ENCODE peak calls at places on chromosomes 4 and X, in eight cellular contexts. J is kidney epithelial cell, I is NB4, R is pancreas, E is brain microvascular endothelial cell, V is thoracic aorta, X is GM12864, F is hepatocyte. O is an unnamed sample.

GRCh38 chr4:55947912-55948725 is 626 bp upstream of the CEP135 start:
- DNase-seq in X (peak; percentile 43), I (peak; percentile 61), E (peak; percentile 93), J (peak; percentile 65), V (no peak), R (no peak), F (peak; percentile 61), O (peak; percentile 81)

GRCh38 chr4:75547647-75548387 is 8.0 kb upstream of the ODAPH start:
- DNase-seq in R (peak; percentile 62), E (peak; percentile 3), X (no peak), V (peak; percentile 28), J (no peak), I (peak; percentile 28), F (peak; percentile 68), O (no peak)

GRCh38 chrX:121301356-121301755 is 253.9 kb downstream of the GLUD2 start:
- DNase-seq in F (no peak), E (no peak), J (no peak), R (no peak), V (no peak), X (no peak), I (no peak), O (no peak)

GRCh38 chr4:112140536-112140935 is 4.7 kb upstream of the FAM241A start:
- DNase-seq in V (no peak), R (no peak), I (no peak), J (no peak), E (no peak), X (no peak), F (no peak), O (no peak)

GRCh38 chr4:80197601-80198444 is 520 bp downstream of the PRDM8 start:
- DNase-seq in E (no peak), J (no peak), F (no peak), I (no peak), V (no peak), X (no peak), R (peak; percentile 62), O (no peak)

GRCh38 chr4:304987-305680 is at the start of gene ZNF732:
- DNase-seq in J (peak; percentile 34), E (peak; percentile 86), X (no peak), I (no peak), R (peak; percentile 64), V (no peak), F (no peak), O (peak; percentile 16)

GRCh38 chr4:39104255-39104654 is 42.2 kb downstream of the KLHL5 start:
- DNase-seq in E (no peak), I (no peak), R (no peak), J (no peak), X (no peak), F (no peak), V (no peak), O (no peak)

GRCh38 chrX:130772313-130773140 is 130.5 kb downstream of the ENOX2 start:
- DNase-seq in V (no peak), R (no peak), X (no peak), F (no peak), I (no peak), E (peak; percentile 63), J (no peak), O (peak; percentile 4)

GRCh38 chr4:185031611-185032010 is 13.3 kb downstream of the HELT start:
- DNase-seq in V (no peak), X (no peak), E (no peak), J (no peak), F (no peak), I (no peak), R (no peak), O (no peak)

GRCh38 chr4:96108146-96108545 is 268.3 kb downstream of the PDHA2 start:
- DNase-seq in J (no peak), F (no peak), E (no peak), R (no peak), V (no peak), I (no peak), X (no peak), O (no peak)

GRCh38 chrX:28189011-28189410 is 207.8 kb upstream of the DCAF8L1 start:
- DNase-seq in I (no peak), J (peak; percentile 47), X (no peak), E (peak; percentile 41), F (no peak), R (no peak), V (no peak), O (peak; percentile 75)

GRCh38 chr4:101418055-101418454 is 70.7 kb upstream of the PPP3CA start:
- DNase-seq in R (no peak), X (peak; percentile 49), I (peak; percentile 86), J (no peak), E (no peak), V (no peak), F (no peak), O (peak; percentile 18)

GRCh38 chrX:130878350-130879341 is 24.4 kb downstream of the ENOX2 start:
- DNase-seq in X (no peak), R (no peak), V (no peak), J (peak; percentile 73), F (no peak), E (peak; percentile 56), I (peak; percentile 1), O (peak; percentile 92)

GRCh38 chr4:6281436-6282144 is 11.9 kb downstream of the WFS1 start:
- DNase-seq in X (no peak), E (no peak), R (no peak), I (no peak), V (no peak), J (no peak), F (no peak), O (no peak)

GRCh38 chrX:133229361-133229760 is 11.2 kb upstream of the TFDP3 start:
- DNase-seq in J (peak; percentile 18), V (no peak), F (peak; percentile 28), R (no peak), X (no peak), E (no peak), I (no peak), O (no peak)

GRCh38 chr4:167779280-167779679 is 313.1 kb upstream of the ANXA10 start:
- DNase-seq in V (no peak), E (no peak), F (no peak), X (no peak), J (no peak), R (no peak), I (no peak), O (no peak)

GRCh38 chr4:63986253-63986652 is 423.0 kb downstream of the TECRL start:
- DNase-seq in J (no peak), F (no peak), I (no peak), E (no peak), X (no peak), R (no peak), V (no peak), O (no peak)

GRCh38 chr4:99033956-99034355 is 38.4 kb downstream of the METAP1 start:
- DNase-seq in R (no peak), F (no peak), V (no peak), E (no peak), I (no peak), J (no peak), X (no peak), O (peak; percentile 20)

GRCh38 chr4:138310498-138310897 is 68.3 kb upstream of the SLC7A11 start:
- DNase-seq in F (no peak), V (no peak), J (no peak), R (no peak), X (no peak), I (no peak), E (no peak), O (no peak)

GRCh38 chr4:89572224-89572858 is 264.6 kb downstream of the SNCA start:
- DNase-seq in X (no peak), R (no peak), J (no peak), F (peak; percentile 35), V (no peak), I (no peak), E (no peak), O (peak; percentile 6)

GRCh38 chr4:1794809-1795303 is 1.8 kb downstream of the FGFR3 start:
- DNase-seq in I (peak; percentile 41), J (no peak), F (no peak), V (no peak), R (no peak), X (no peak), E (no peak), O (no peak)
- H3K4me3 ChIP-seq in I (no peak overlapping the region), J (peak overlapping the region; percentile 41), F (peak overlapping the region; percentile 85), V (peak overlapping the region; percentile 61), R (peak overlapping the region; percentile 37), X (no peak overlapping the region), E (no peak overlapping the region), O (peak overlapping the region; percentile 21)

DNA sequence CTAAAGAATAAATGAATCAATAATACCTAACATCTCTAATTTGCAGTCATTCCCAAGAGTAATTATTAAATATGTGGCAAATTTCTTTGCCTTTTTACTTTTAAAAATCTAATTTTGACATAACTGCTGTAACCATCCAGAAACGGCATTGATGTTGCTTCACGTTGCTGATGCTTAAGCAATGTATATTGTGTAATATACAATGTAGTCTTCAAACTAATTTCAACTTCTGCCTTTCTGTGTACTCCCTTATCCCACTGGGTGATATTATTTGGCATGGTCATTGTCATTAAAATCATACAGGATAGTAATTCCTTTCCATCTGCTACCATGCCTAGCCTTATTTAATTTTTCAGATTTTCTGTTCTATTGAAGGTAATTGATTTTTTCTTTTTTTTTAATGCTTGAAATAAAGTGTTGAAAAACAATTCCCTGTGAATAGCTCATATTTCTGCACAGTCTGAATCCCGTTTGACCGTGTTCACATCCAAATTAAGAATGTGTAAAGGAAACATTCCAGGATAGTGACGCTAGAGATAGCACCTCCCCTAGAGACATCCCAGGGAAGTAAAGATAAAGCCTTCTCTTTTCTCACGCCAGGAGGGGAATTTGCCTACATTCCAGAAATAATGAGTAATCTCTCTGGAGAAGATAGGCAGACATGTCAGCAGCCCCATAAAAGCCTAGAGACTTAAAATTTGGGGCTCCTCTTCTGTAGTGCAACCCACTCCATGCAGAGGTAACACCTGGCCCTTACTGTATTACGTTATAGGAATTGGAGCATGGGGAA is 8.6 kb downstream of the FAM200B start:
- DNase-seq in R (no peak), F (peak; percentile 76), J (peak; percentile 88), E (peak; percentile 96), X (no peak), I (peak; percentile 86), V (no peak), O (peak; percentile 94)
- H3K4me3 ChIP-seq in R (no peak overlapping the region), F (no peak overlapping the region), J (no peak overlapping the region), E (no peak overlapping the region), X (no peak overlapping the region), I (peak overlapping the region; percentile 7), V (no peak overlapping the region), O (no peak overlapping the region)

GRCh38 chrX:123720486-123720885 is 12.4 kb downstream of the THOC2 start:
- DNase-seq in I (no peak), E (no peak), J (no peak), R (no peak), X (no peak), F (no peak), V (no peak), O (no peak)
- H3K4me3 ChIP-seq in I (no peak overlapping the region), E (no peak overlapping the region), J (no peak overlapping the region), R (no peak overlapping the region), X (no peak overlapping the region), F (no peak overlapping the region), V (no peak overlapping the region), O (no peak overlapping the region)

DNA sequence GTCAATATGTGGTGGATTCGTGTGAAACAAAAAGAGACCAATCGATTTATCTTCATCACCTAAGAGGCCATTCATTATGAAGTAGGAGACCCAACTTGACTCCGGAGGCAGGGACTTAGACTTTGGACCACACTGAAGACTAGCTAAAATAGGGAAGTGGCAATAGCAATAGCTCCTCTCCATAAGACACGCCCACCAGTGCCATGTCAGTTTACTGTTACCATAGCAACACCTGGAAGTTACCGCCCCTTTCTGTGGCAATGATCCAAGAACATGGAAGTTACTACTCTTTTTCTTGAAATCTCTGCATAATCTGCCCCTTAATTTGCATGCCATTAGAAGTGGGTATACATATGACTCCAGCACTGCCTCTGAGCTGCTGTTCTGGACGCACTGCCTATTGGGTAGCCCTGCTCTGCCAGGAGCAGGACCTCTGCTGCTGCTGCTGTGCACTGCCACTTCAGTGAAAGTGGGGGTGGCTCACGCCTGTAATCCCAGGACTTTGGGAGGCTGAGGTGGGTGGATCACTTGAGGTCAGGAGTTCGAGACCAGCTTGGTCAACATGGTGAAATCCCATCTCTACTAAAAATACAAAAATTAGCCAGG is 163.2 kb downstream of the PRKX start:
- DNase-seq in V (no peak), E (no peak), R (no peak), F (peak; percentile 17), J (no peak), X (no peak), I (peak; percentile 62), O (no peak)
- H3K4me3 ChIP-seq in V (no peak overlapping the region), E (no peak overlapping the region), R (no peak overlapping the region), F (no peak overlapping the region), J (no peak overlapping the region), X (no peak overlapping the region), I (no peak overlapping the region), O (no peak overlapping the region)